ENCODE peak calls at places on chromosomes 5 and 9, in four cellular contexts. E is ovary, Z is A549, P is tibial nerve. U is an unnamed sample.
A peak's percentile ranks its signal among the peaks of the same experiment; 100 is the strongest.

GRCh38 chr5:160463775-160464465 is 42.3 kb downstream of the PTTG1 start:
- DNase-seq in P (no peak), Z (no peak), E (no peak), U (no peak)

GRCh38 chr5:77816686-77817085 is 40.5 kb upstream of the TBCA start:
- DNase-seq in P (no peak), E (no peak), Z (no peak), U (no peak)

GRCh38 chr5:109619024-109619460 is 70.7 kb upstream of the MAN2A1 start:
- DNase-seq in P (no peak), E (no peak), Z (no peak), U (no peak)

GRCh38 chr9:98974994-98975712 is 31.4 kb downstream of the COL15A1 start:
- DNase-seq in Z (peak; percentile 75), E (peak; percentile 89), P (peak; percentile 87), U (peak; percentile 88)

GRCh38 chr5:118980017-118980416 is 8.3 kb downstream of the DTWD2 start:
- DNase-seq in Z (no peak), E (no peak), P (no peak), U (no peak)

GRCh38 chr5:111144352-111144930 is 52.3 kb downstream of the WDR36 start:
- DNase-seq in Z (no peak), E (no peak), P (no peak), U (no peak)

GRCh38 chr9:91416086-91416712 is 7.4 kb downstream of the NFIL3 start:
- DNase-seq in E (no peak), P (no peak), Z (no peak), U (no peak)

GRCh38 chr5:34930870-34931269 is 1.5 kb downstream of the DNAJC21 start:
- DNase-seq in P (no peak), E (no peak), Z (no peak), U (no peak)

DNA sequence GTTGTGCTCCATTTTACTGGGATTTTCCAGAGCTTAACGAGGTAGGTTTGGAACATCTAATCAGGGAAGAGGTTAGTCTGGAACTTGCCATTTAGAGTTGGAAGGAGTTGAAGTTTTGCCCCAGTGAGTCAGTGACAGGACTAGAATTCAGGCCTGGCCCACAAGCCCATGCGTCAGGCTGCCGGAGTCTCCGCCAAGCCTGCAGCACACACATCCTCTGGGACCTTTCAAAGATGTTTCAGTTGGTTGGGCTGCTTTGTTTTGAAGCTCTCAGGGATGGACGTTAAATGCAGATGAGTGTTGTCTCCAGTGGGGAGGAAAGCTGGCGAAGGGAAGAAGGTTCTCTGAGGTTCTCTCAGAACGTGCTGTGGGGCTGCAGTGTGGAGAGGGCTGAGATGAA is 147.0 kb downstream of the PSAT1 start:
- DNase-seq in P (no peak), E (no peak), Z (no peak), U (no peak)
- TF ChIP-seq EP300 in P (no peak), E (no peak), Z (no peak), U (no peak)

GRCh38 chr5:143398053-143398355 is 5.5 kb downstream of the NR3C1 start:
- DNase-seq in P (no peak), Z (no peak), E (no peak), U (no peak)

GRCh38 chr5:143397302-143398052 is 6.0 kb downstream of the NR3C1 start:
- DNase-seq in Z (no peak), E (no peak), P (no peak), U (no peak)

GRCh38 chr5:143396353-143396940 is 7.0 kb downstream of the NR3C1 start:
- DNase-seq in Z (no peak), E (no peak), P (no peak), U (no peak)

GRCh38 chr5:143393516-143393915 is 10.0 kb downstream of the NR3C1 start:
- DNase-seq in Z (no peak), P (no peak), E (no peak), U (no peak)

DNA sequence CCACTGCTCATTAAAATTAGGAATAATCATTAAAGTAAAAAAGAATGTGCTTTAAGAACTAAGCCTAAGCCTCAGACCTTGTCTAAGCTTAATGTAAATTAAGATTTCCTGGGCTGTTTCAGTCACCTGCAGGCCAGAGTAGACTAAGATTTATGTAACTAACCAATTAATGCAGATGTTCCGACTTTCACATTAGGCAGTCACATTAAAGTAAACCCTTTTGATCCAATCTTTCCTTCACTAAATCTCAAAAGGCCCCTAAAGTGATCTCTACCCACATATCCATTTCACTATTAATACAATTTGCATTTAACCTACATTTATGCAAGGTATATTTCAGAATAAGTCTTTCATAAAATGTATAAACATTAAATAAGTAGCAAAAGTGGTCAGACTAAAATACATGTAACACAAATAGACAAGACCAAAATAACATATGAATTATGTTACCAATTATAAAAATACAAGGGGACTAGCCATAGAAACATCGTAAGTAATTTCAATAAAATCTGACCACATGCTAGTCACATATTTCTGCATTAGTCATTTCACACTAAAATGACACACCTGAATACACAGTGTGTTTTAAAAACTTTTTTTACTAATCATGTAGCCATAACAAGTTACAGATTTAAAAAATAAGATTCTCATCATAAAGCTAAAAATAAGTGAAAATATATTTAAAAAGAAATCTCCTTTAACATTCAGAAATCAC is 7.7 kb downstream of the NR3C1 start:
- DNase-seq in E (no peak), P (no peak), Z (no peak), U (no peak)
- TF ChIP-seq EP300 in E (no peak), P (no peak), Z (no peak), U (no peak)

GRCh38 chr5:8474569-8474930 is 605.6 kb downstream of the MTRR start:
- DNase-seq in P (no peak), E (no peak), Z (no peak), U (no peak)
- TF ChIP-seq EP300 in P (no peak), E (no peak), Z (no peak), U (no peak)

DNA sequence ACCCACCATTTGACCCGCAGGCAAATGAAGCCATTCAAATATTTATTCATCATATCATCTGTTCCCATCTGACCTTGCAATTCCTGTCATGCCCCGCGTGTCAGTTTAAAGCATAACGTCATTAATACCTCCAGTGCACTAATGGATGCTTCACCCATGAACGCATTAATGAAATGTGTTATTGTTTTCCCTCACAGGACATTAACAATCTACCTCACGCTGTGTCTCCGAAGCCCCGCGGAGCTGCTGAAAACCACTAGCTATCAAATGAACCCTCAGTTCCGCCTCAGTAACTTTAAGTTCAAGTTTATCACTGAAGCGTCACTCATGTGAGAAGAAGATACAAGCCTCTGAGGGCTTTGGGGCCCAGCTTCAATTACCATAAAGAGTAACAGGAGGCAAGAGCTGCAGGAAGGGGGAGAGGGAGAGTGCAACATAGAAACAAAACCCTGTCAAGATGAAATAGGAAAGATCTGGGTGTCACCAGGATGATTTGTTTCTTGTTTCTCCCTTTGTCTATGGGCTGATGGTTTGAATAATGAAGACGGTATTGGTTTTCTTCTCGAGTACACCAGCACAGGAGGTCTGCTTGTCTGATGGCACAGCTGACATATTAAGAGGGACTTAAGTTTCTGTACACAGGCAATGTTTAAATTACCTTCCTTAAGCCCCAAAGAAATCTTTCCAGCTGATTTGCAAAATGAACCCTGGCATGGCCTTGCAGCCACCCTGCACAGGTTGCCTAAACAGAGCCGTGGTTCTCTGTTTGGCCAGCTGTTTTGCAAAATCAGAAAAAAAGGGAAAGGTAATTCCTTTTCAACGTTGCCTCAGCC is 139.3 kb downstream of the RASEF start:
- DNase-seq in E (no peak), Z (no peak), P (no peak), U (no peak)
- TF ChIP-seq EP300 in E (no peak), Z (no peak), P (no peak), U (no peak)

DNA sequence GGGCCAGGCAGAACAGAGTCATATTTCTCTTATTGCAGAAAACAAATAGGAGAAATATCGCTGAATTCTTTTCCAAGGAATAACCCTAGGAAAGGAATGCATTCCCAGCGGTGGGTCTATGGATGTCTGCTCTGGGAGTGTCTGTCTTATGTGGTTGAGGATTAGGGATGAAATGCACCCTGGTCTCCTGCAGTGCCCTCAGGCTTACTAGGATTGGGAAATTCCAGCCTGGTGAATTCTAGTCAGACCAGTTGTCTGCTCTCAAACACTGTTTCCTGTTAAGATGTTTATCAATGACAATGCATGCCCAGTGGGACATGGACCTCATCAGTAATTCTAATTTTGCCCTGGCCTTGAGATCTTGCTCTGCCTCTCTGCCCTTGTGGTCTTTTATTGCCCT is 136.1 kb upstream of the ELAVL2 start:
- DNase-seq in Z (no peak), P (no peak), E (no peak), U (no peak)
- TF ChIP-seq EP300 in Z (no peak), P (no peak), E (no peak), U (no peak)

DNA sequence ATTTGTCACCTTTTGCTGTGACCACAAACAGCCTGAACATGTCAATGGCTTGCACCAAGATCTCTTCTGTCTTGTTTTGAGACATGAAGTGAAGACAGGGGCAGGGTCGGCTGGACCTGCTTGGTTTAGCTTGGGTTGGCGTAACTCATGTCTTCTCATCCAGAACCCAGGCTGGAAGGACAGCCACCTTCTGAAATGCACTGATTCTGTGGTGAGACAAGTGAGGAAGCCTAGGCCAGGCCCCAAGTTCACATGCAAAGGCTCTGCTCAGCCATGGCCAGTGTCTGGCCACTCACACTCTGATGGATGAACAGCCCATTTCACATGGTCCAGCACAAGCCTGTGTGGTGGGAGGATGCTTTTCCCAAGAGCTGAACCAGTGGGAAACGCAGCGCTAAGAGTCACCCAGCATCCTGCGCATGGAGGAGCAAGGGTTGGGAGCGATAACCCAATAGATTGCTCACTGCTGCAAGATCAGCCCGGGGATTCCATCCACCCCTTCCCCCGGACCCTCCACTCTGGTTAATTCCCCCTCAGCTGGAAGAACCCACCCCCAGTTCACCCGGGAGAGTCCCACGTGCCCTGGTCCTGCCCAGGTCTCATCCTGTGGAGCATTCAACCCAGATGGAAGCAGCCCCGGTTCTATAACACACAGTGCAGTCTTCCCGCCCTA is 16.2 kb upstream of the MED10 start:
- DNase-seq in Z (no peak), P (no peak), E (no peak), U (no peak)
- TF ChIP-seq EP300 in Z (no peak), P (no peak), E (no peak), U (no peak)

DNA sequence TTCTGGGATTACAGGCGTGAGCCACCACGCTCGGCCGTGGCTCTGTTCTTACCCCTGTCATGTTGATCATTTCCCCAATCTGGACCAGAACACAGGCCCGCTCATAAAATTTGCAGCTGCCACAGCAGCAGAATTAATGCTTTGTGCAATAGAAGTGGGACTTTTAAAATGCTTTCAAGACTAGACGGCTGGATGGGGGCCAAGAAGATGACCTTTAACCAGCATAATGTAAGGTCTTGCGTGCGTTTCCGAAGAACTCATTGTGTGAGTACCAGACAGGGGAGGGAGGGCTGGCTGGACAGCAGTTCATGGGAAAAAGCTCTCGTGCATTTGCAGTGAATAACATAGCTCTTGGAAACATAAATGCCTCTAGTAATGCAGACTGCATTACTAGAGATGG is 3.5 kb upstream of the WDR38 start:
- DNase-seq in E (no peak), P (peak; percentile 75), Z (peak; percentile 77), U (no peak)
- TF ChIP-seq EP300 in E (no peak), P (peak; percentile 90), Z (peak; percentile 15), U (no peak)

DNA sequence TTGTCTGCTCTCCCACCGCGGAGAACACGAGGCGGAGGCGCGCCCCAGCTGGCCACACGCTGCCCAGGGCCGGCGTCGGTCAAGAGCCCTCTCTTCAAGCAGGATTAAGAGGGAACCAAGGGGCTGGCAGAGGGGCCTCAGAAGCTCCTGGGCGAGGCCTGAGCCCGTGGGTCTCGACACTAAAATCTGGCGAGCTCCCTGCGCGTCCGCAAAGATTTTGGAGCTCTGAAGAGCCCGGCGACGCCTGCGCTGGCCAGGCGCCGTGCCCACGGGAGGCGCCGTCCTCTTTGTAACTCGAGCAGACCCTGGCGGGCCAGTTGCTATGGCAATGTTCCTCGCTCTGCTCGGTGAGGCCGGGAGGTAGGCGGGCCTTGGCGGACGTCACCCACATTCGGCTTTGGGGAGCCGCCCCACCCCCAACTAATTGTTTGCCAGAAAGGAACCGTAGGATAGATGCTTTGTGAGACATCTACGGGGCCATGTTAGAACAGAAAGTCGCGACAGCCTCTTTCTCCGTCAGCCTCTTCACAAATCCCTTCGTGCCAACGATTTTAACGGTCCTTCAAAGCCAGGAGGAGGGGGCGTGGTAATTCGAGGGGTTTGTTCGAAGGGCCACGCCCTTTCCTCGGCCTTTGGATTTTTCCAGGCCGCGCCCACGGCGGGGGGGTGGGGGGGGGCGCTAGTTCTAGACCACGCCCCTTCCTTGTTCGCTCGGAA is 735 bp upstream of the CNOT8 start:
- DNase-seq in Z (peak; percentile 97), E (peak; percentile 98), P (peak; percentile 98), U (peak; percentile 97)
- TF ChIP-seq EP300 in Z (no peak), E (no peak), P (peak; percentile 94), U (no peak)

GRCh38 chr5:113059232-113059805 is 82.7 kb downstream of the DCP2 start:
- DNase-seq in Z (no peak), E (no peak), P (no peak), U (no peak)
- TF ChIP-seq EP300 in Z (no peak), E (no peak), P (no peak), U (no peak)

U was measured in suprapubic skin.